ENCODE peak calls at places on chromosomes 2 and 18, in four cellular contexts. One of them, this sample, is unnamed.

GRCh38 chr2:38073211-38074005 is 2.5 kb downstream of the CYP1B1 start:
- DNase-seq in mesenchymal stem cell: peak
- DNase-seq in tibial artery: no peak
- DNase-seq in CD4-positive, alpha-beta memory T cell: no peak
- DNase-seq in this sample: no peak

GRCh38 chr2:34627003-34627402 is 1027.9 kb upstream of the FAM98A start:
- DNase-seq in mesenchymal stem cell: no peak
- DNase-seq in tibial artery: no peak
- DNase-seq in CD4-positive, alpha-beta memory T cell: no peak
- DNase-seq in this sample: no peak

GRCh38 chr2:233165895-233166661 is 85.4 kb upstream of the ATG16L1 start:
- DNase-seq in mesenchymal stem cell: no peak
- DNase-seq in tibial artery: peak
- DNase-seq in CD4-positive, alpha-beta memory T cell: no peak
- DNase-seq in this sample: no peak

GRCh38 chr18:35507623-35508022 is 9.9 kb upstream of the INO80C start:
- DNase-seq in mesenchymal stem cell: no peak
- DNase-seq in tibial artery: no peak
- DNase-seq in CD4-positive, alpha-beta memory T cell: no peak
- DNase-seq in this sample: no peak

GRCh38 chr2:113762377-113763118 is 6.1 kb upstream of the SLC35F5 start:
- DNase-seq in mesenchymal stem cell: peak
- DNase-seq in tibial artery: no peak
- DNase-seq in CD4-positive, alpha-beta memory T cell: no peak
- DNase-seq in this sample: no peak

GRCh38 chr2:221124542-221125235 is 447.4 kb downstream of the EPHA4 start:
- DNase-seq in mesenchymal stem cell: no peak
- DNase-seq in tibial artery: no peak
- DNase-seq in CD4-positive, alpha-beta memory T cell: no peak
- DNase-seq in this sample: no peak

GRCh38 chr18:22412502-22412901 is 5.2 kb downstream of the CTAGE1 start:
- DNase-seq in mesenchymal stem cell: no peak
- DNase-seq in tibial artery: no peak
- DNase-seq in CD4-positive, alpha-beta memory T cell: no peak
- DNase-seq in this sample: no peak

GRCh38 chr18:45066868-45067267 is 386.2 kb downstream of the SETBP1 start:
- DNase-seq in mesenchymal stem cell: no peak
- DNase-seq in tibial artery: no peak
- DNase-seq in CD4-positive, alpha-beta memory T cell: no peak
- DNase-seq in this sample: no peak

GRCh38 chr2:27249077-27249890 is 13.6 kb downstream of the SLC30A3 start:
- DNase-seq in mesenchymal stem cell: no peak
- DNase-seq in tibial artery: no peak
- DNase-seq in CD4-positive, alpha-beta memory T cell: no peak
- DNase-seq in this sample: no peak

GRCh38 chr2:217370391-217370790 is 510.5 kb upstream of the TNP1 start:
- DNase-seq in mesenchymal stem cell: peak
- DNase-seq in tibial artery: no peak
- DNase-seq in CD4-positive, alpha-beta memory T cell: no peak
- DNase-seq in this sample: no peak

GRCh38 chr2:85308951-85309555 is 18.7 kb downstream of the TGOLN2 start:
- DNase-seq in mesenchymal stem cell: peak
- DNase-seq in tibial artery: peak
- DNase-seq in CD4-positive, alpha-beta memory T cell: peak
- DNase-seq in this sample: no peak

GRCh38 chr2:73063472-73063871 is 8.0 kb downstream of the SFXN5 start:
- DNase-seq in mesenchymal stem cell: no peak
- DNase-seq in tibial artery: no peak
- DNase-seq in CD4-positive, alpha-beta memory T cell: no peak
- DNase-seq in this sample: no peak

GRCh38 chr2:73067043-73067442 is 4.5 kb downstream of the SFXN5 start:
- DNase-seq in mesenchymal stem cell: no peak
- DNase-seq in tibial artery: no peak
- DNase-seq in CD4-positive, alpha-beta memory T cell: no peak
- DNase-seq in this sample: no peak

GRCh38 chr2:73069041-73069854 is 2.3 kb downstream of the SFXN5 start:
- DNase-seq in mesenchymal stem cell: peak
- DNase-seq in tibial artery: no peak
- DNase-seq in CD4-positive, alpha-beta memory T cell: no peak
- DNase-seq in this sample: no peak

GRCh38 chr2:73068147-73068546 is 3.4 kb downstream of the SFXN5 start:
- DNase-seq in mesenchymal stem cell: no peak
- DNase-seq in tibial artery: no peak
- DNase-seq in CD4-positive, alpha-beta memory T cell: no peak
- DNase-seq in this sample: no peak

GRCh38 chr2:73063909-73064875 is 7.3 kb downstream of the SFXN5 start:
- DNase-seq in mesenchymal stem cell: peak
- DNase-seq in tibial artery: no peak
- DNase-seq in CD4-positive, alpha-beta memory T cell: no peak
- DNase-seq in this sample: no peak
- H3K27ac ChIP-seq in mesenchymal stem cell: peak
- H3K27ac ChIP-seq in tibial artery: no peak
- H3K27ac ChIP-seq in CD4-positive, alpha-beta memory T cell: no peak
- H3K27ac ChIP-seq in this sample: peak

GRCh38 chr2:168085801-168086361 is 161.5 kb downstream of the STK39 start:
- DNase-seq in mesenchymal stem cell: no peak
- DNase-seq in tibial artery: no peak
- DNase-seq in CD4-positive, alpha-beta memory T cell: no peak
- DNase-seq in this sample: no peak
- H3K27ac ChIP-seq in mesenchymal stem cell: no peak
- H3K27ac ChIP-seq in tibial artery: no peak
- H3K27ac ChIP-seq in CD4-positive, alpha-beta memory T cell: no peak
- H3K27ac ChIP-seq in this sample: no peak

DNA sequence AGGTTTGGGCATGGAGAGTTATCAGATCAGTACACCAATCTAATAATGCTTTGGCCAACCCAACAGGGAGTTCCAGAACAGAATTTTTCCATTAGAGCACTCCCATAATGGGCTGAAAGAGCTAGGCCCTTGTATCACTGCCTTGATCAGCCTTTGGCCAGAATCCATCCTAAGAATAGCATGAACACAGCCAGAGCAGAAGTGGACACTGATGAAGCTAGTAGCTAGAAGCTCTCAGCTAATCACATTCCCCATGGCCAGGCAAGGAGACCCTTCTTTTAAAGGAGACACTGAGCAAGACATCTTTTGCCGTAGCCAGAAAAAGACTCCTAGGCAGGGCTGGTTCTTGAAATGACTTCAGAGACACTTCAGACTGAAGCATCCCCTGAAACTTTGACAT is 236.0 kb downstream of the RAD51AP2 start:
- DNase-seq in mesenchymal stem cell: no peak
- DNase-seq in tibial artery: no peak
- DNase-seq in CD4-positive, alpha-beta memory T cell: no peak
- DNase-seq in this sample: no peak
- H3K27ac ChIP-seq in mesenchymal stem cell: no peak
- H3K27ac ChIP-seq in tibial artery: no peak
- H3K27ac ChIP-seq in CD4-positive, alpha-beta memory T cell: no peak
- H3K27ac ChIP-seq in this sample: no peak

GRCh38 chr18:59694824-59695223 is 2.4 kb downstream of the CCBE1 start:
- DNase-seq in mesenchymal stem cell: no peak
- DNase-seq in tibial artery: no peak
- DNase-seq in CD4-positive, alpha-beta memory T cell: no peak
- DNase-seq in this sample: no peak

GRCh38 chr18:59699061-59699460 is 1.8 kb upstream of the CCBE1 start:
- DNase-seq in mesenchymal stem cell: no peak
- DNase-seq in tibial artery: no peak
- DNase-seq in CD4-positive, alpha-beta memory T cell: no peak
- DNase-seq in this sample: no peak

GRCh38 chr18:59696311-59697235 is 650 bp downstream of the CCBE1 start:
- DNase-seq in mesenchymal stem cell: peak
- DNase-seq in tibial artery: no peak
- DNase-seq in CD4-positive, alpha-beta memory T cell: no peak
- DNase-seq in this sample: no peak

GRCh38 chr18:59697236-59697932 is at the start of gene CCBE1:
- DNase-seq in mesenchymal stem cell: peak
- DNase-seq in tibial artery: peak
- DNase-seq in CD4-positive, alpha-beta memory T cell: no peak
- DNase-seq in this sample: no peak

GRCh38 chr18:59695551-59695950 is 1.7 kb downstream of the CCBE1 start:
- DNase-seq in mesenchymal stem cell: no peak
- DNase-seq in tibial artery: no peak
- DNase-seq in CD4-positive, alpha-beta memory T cell: no peak
- DNase-seq in this sample: no peak
- H3K27ac ChIP-seq in mesenchymal stem cell: no peak
- H3K27ac ChIP-seq in tibial artery: no peak
- H3K27ac ChIP-seq in CD4-positive, alpha-beta memory T cell: no peak
- H3K27ac ChIP-seq in this sample: no peak

GRCh38 chr2:193315428-193316091 is 1120.8 kb upstream of the TMEFF2 start:
- DNase-seq in mesenchymal stem cell: no peak
- DNase-seq in tibial artery: no peak
- DNase-seq in CD4-positive, alpha-beta memory T cell: no peak
- DNase-seq in this sample: no peak
- H3K27ac ChIP-seq in mesenchymal stem cell: no peak
- H3K27ac ChIP-seq in tibial artery: no peak
- H3K27ac ChIP-seq in CD4-positive, alpha-beta memory T cell: no peak
- H3K27ac ChIP-seq in this sample: no peak

DNA sequence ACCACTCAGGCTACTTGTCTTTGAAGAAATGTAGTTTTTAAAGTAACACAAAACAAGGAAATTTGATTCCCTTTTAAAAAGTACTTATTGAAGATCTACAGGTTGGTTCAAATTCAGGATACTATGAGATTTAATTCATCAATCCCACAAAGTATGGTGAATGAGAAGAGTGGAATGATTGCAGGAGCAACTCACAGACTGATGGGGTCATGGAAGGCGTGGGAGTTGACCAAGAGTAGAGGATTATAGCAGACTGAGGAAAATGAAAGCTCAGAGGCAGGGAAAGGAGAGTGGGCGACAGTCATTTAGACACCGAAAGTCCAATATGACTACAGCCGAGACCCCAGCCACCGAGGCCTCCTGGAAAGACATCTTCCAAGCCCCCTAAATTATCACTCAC is 12.5 kb upstream of the DAPL1 start:
- DNase-seq in mesenchymal stem cell: peak
- DNase-seq in tibial artery: no peak
- DNase-seq in CD4-positive, alpha-beta memory T cell: no peak
- DNase-seq in this sample: no peak
- H3K27ac ChIP-seq in mesenchymal stem cell: no peak
- H3K27ac ChIP-seq in tibial artery: no peak
- H3K27ac ChIP-seq in CD4-positive, alpha-beta memory T cell: no peak
- H3K27ac ChIP-seq in this sample: no peak

GRCh38 chr18:34493566-34494358 is 216.3 kb upstream of the DTNA start:
- DNase-seq in mesenchymal stem cell: peak
- DNase-seq in tibial artery: peak
- DNase-seq in CD4-positive, alpha-beta memory T cell: no peak
- DNase-seq in this sample: no peak
- H3K27ac ChIP-seq in mesenchymal stem cell: no peak
- H3K27ac ChIP-seq in tibial artery: peak
- H3K27ac ChIP-seq in CD4-positive, alpha-beta memory T cell: no peak
- H3K27ac ChIP-seq in this sample: no peak

GRCh38 chr2:231321021-231321420 is 74.5 kb upstream of the B3GNT7 start:
- DNase-seq in mesenchymal stem cell: no peak
- DNase-seq in tibial artery: no peak
- DNase-seq in CD4-positive, alpha-beta memory T cell: no peak
- DNase-seq in this sample: no peak
- H3K27ac ChIP-seq in mesenchymal stem cell: no peak
- H3K27ac ChIP-seq in tibial artery: no peak
- H3K27ac ChIP-seq in CD4-positive, alpha-beta memory T cell: no peak
- H3K27ac ChIP-seq in this sample: no peak

DNA sequence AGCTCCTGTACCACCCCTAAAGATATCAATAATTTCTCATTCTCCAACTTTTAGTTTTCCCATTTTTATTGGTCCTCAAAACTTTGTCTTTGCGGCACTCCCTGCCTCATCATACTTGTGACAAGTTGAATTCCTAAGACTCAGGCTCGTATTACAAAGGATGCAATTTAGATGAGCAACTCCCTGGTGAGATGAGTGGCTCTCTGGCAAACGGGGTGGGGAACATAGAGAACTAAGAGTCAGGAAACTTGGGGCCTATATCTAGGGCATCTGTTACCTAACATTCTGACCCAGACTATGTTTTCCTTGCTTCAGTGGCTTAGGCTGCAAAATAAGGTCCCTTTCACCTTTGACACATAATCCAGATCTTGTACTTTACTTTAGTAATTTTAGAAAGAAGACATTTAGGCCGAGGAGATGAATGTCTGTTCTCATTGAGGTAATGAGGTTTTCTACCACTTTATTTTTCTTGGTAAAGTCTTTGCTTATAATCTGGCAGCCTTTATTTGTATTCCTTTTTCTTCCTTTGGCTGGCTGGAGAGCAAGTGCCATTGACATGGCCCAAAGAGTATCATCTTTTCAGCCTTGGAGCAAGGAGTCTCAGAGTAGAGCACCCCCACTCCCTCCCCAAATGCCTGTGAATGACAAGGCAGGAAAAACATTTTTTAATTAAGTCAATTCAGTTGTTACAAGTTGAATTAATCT is 15.4 kb downstream of the TSPYL6 start:
- DNase-seq in mesenchymal stem cell: peak
- DNase-seq in tibial artery: peak
- DNase-seq in CD4-positive, alpha-beta memory T cell: no peak
- DNase-seq in this sample: no peak
- H3K27ac ChIP-seq in mesenchymal stem cell: no peak
- H3K27ac ChIP-seq in tibial artery: peak
- H3K27ac ChIP-seq in CD4-positive, alpha-beta memory T cell: no peak
- H3K27ac ChIP-seq in this sample: no peak